ENCODE peak calls at places on chromosomes 7 and 10, in nine cellular contexts. M is adrenal gland, I is right lobe of liver, X is thoracic aorta, V is HCT116, C is upper lobe of left lung, D is cardiac muscle cell, H is Panc1, R is A549. G is an unnamed sample. For H3K4me1, the result is how much of the 10 kb centered on the place peaks cover.

GRCh38 chr10:34205452-34205851 is 609.6 kb downstream of the PARD3 start:
- DNase-seq in C (no peak), R (no peak), X (no peak), V (no peak), H (no peak), M (no peak), D (no peak), I (no peak), G (no peak)

GRCh38 chr10:132667613-132668394 is 118.1 kb downstream of the NKX6-2 start:
- DNase-seq in I (no peak), H (no peak), M (no peak), D (no peak), C (peak), V (no peak), X (no peak), R (peak), G (peak)

GRCh38 chr7:7274782-7275181 is 92.4 kb downstream of the C1GALT1 start:
- DNase-seq in V (no peak), I (no peak), X (no peak), M (no peak), C (no peak), H (no peak), D (no peak), R (no peak), G (no peak)

GRCh38 chr7:28405662-28406061 is 6.7 kb upstream of the CREB5 start:
- DNase-seq in C (no peak), H (no peak), M (no peak), R (no peak), V (no peak), I (no peak), D (no peak), X (peak), G (no peak)

GRCh38 chr10:3782456-3783312 is 2.3 kb downstream of the KLF6 start:
- DNase-seq in M (peak), V (no peak), C (no peak), D (peak), R (no peak), X (no peak), I (no peak), H (peak), G (no peak)

GRCh38 chr7:137001041-137001440 is 132.6 kb downstream of the CHRM2 start:
- DNase-seq in C (no peak), X (no peak), H (no peak), V (no peak), D (no peak), R (no peak), M (no peak), I (no peak), G (no peak)

GRCh38 chr7:75958802-75959543 is 35.4 kb downstream of the TMEM120A start:
- DNase-seq in I (no peak), M (no peak), V (no peak), C (no peak), D (no peak), R (no peak), X (no peak), H (no peak), G (no peak)

GRCh38 chr10:133419211-133419950 is 5.0 kb downstream of the SPRN start:
- DNase-seq in X (no peak), I (peak), C (peak), R (no peak), H (no peak), V (no peak), D (no peak), M (peak), G (peak)

GRCh38 chr7:5528815-5529442 is 105.3 kb upstream of the TNRC18 start:
- DNase-seq in V (no peak), H (no peak), D (no peak), R (no peak), C (no peak), X (no peak), I (no peak), M (no peak), G (no peak)

GRCh38 chr7:141674201-141674671 is 27.7 kb downstream of the DENND11 start:
- DNase-seq in M (no peak), V (no peak), C (no peak), I (no peak), X (no peak), D (no peak), R (no peak), H (no peak), G (no peak)

GRCh38 chr10:78623577-78624215 is 445.1 kb upstream of the ZMIZ1 start:
- DNase-seq in V (peak), I (no peak), X (no peak), D (peak), H (peak), M (peak), R (peak), C (no peak), G (no peak)

GRCh38 chr7:138602456-138602855 is 98.7 kb downstream of the SVOPL start:
- DNase-seq in V (no peak), I (no peak), M (no peak), X (no peak), H (no peak), R (no peak), D (no peak), C (no peak), G (no peak)

GRCh38 chr7:12719978-12720377 is 32.5 kb downstream of the ARL4A start:
- DNase-seq in H (no peak), R (no peak), I (no peak), V (no peak), D (no peak), C (no peak), X (no peak), M (no peak), G (no peak)

GRCh38 chr10:88064608-88065383 is 201.4 kb downstream of the PTEN start:
- DNase-seq in D (no peak), R (no peak), H (no peak), X (peak), I (peak), M (peak), V (no peak), C (no peak), G (no peak)

GRCh38 chr7:143490719-143491306 is 13.1 kb downstream of the TAS2R41 start:
- DNase-seq in X (no peak), I (no peak), C (no peak), D (peak), M (no peak), V (no peak), R (no peak), H (peak), G (no peak)

GRCh38 chr10:38979535-38979934 is 885.4 kb downstream of the ZNF37A start:
- DNase-seq in X (no peak), R (no peak), C (peak), M (no peak), D (no peak), V (no peak), H (no peak), I (peak), G (no peak)

GRCh38 chr10:65183236-65183635 is 1662.0 kb downstream of the REEP3 start:
- DNase-seq in V (no peak), D (no peak), H (no peak), I (no peak), M (no peak), R (no peak), X (no peak), C (no peak), G (no peak)

GRCh38 chr10:64518456-64518855 is 997.3 kb downstream of the REEP3 start:
- DNase-seq in H (no peak), R (no peak), M (no peak), C (no peak), D (no peak), I (no peak), X (no peak), V (no peak), G (no peak)

GRCh38 chr10:58137813-58138212 is 129.9 kb downstream of the IPMK start:
- DNase-seq in I (no peak), D (no peak), R (no peak), X (no peak), H (no peak), C (no peak), V (no peak), M (no peak), G (no peak)

GRCh38 chr7:155825346-155825745 is 13.1 kb upstream of the SHH start:
- DNase-seq in I (no peak), D (no peak), V (no peak), X (no peak), M (no peak), C (no peak), H (no peak), R (no peak), G (no peak)

GRCh38 chr10:74640134-74640533 is 186.3 kb upstream of the KAT6B start:
- DNase-seq in X (no peak), C (no peak), R (no peak), M (no peak), D (no peak), V (no peak), H (no peak), I (no peak), G (no peak)

GRCh38 chr10:14220026-14220425 is 110.7 kb downstream of the FRMD4A start:
- DNase-seq in V (no peak), R (no peak), H (no peak), X (no peak), M (no peak), I (no peak), D (no peak), C (no peak), G (no peak)

GRCh38 chr7:110645616-110646015 is 445.3 kb upstream of the LRRN3 start:
- DNase-seq in D (no peak), R (no peak), M (no peak), C (no peak), X (no peak), V (no peak), I (no peak), H (no peak), G (no peak)

GRCh38 chr10:62048919-62049636 is 147.6 kb downstream of the ARID5B start:
- DNase-seq in H (peak), I (peak), V (no peak), D (peak), C (no peak), M (peak), X (peak), R (peak), G (peak)

GRCh38 chr7:71311576-71311975 is 179.6 kb downstream of the GALNT17 start:
- DNase-seq in H (no peak), M (no peak), C (no peak), X (no peak), D (no peak), I (no peak), V (no peak), R (no peak), G (no peak)

GRCh38 chr10:80552151-80552646 is 14.5 kb downstream of the SH2D4B start:
- DNase-seq in R (no peak), C (no peak), X (no peak), M (no peak), D (peak), I (peak), H (no peak), V (no peak), G (no peak)

GRCh38 chr7:154503962-154504550 is 451.9 kb downstream of the DPP6 start:
- DNase-seq in C (no peak), D (peak), X (no peak), V (peak), H (peak), I (no peak), M (no peak), R (peak), G (no peak)

GRCh38 chr10:113612154-113612553 is 51.7 kb downstream of the NRAP start:
- DNase-seq in C (no peak), I (no peak), M (no peak), V (no peak), R (no peak), D (no peak), H (no peak), X (no peak), G (no peak)

GRCh38 chr7:118473271-118473670 is 248.8 kb downstream of the ANKRD7 start:
- DNase-seq in X (no peak), V (no peak), R (no peak), I (no peak), M (no peak), C (no peak), D (no peak), H (no peak), G (no peak)

GRCh38 chr7:17441557-17441956 is 143.1 kb downstream of the AHR start:
- DNase-seq in C (no peak), V (no peak), X (no peak), R (no peak), D (no peak), I (no peak), H (no peak), M (no peak), G (no peak)

DNA sequence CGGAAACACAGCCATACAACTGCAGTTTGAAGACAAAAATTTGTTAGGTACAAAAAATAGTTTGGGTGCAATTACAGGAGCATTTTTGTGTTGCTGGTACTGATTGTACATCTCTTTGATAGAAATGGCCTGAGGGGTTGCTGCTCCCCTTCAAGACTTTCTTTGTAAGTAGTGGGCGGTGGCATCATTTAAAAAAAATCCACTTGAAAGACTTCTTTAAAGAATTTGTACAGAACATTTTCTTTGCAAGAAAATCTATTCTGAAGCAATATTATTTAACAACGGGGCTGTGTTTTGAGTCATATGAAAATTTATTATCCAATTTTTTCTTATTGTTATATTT is 144.1 kb upstream of the CAV2 start:
- DNase-seq in X (no peak), R (no peak), H (no peak), I (no peak), V (no peak), D (no peak), M (no peak), C (no peak), G (no peak)
- H3K27ac ChIP-seq in X (peak), R (peak), H (peak), I (peak), V (peak), D (peak), M (no peak), C (peak), G (peak)

GRCh38 chr7:2823124-2823523 is 21.0 kb downstream of the GNA12 start:
- DNase-seq in V (no peak), H (no peak), M (peak), I (no peak), X (no peak), R (no peak), C (no peak), D (peak), G (no peak)

GRCh38 chr7:2824678-2825461 is 19.2 kb downstream of the GNA12 start:
- DNase-seq in R (no peak), D (no peak), C (no peak), H (no peak), M (peak), X (no peak), V (no peak), I (no peak), G (no peak)

GRCh38 chr7:2825595-2826227 is 18.4 kb downstream of the GNA12 start:
- DNase-seq in H (no peak), R (no peak), C (no peak), X (no peak), M (peak), D (no peak), V (no peak), I (no peak), G (no peak)

GRCh38 chr7:2821842-2822507 is 22.1 kb downstream of the GNA12 start:
- DNase-seq in X (no peak), H (no peak), D (no peak), R (no peak), I (no peak), C (no peak), M (peak), V (no peak), G (peak)

DNA sequence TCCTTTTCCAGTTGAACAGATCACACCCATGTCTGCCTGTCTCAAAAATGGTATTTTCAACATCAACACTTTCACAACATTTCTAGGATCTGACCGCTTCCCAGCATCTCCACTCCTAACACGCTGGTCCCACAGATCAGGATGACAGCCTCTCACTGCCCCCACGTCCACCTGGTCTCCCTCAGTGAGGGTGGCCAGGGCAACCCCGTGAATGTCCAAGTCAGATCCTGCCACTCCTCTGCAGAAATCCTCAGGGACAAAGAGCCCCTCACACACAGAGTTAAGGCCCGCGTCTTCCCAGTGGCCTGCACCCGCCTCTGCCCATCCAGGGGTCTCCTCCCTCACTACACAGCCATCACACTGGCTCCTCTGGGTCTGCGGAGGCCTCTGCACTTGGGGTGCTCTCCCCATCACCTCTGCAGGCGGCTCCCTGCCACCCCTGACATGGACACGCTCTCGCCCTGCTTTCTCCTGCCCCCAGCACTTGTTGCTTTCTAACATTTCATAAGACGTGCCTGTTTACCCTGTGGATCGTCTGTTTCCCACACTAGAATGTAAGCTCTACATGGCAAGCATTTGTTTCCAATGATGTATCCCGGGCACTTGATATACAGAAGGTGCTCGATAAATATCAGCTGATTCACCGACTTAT is 20.0 kb downstream of the GNA12 start:
- DNase-seq in H (no peak), D (no peak), M (peak), V (no peak), R (no peak), I (no peak), C (peak), X (no peak), G (no peak)
- H3K4me1 ChIP-seq in H (half or more), D (half or more), M (under half), V (under half), R (under half), I (under half), C (half or more), X (under half), G (under half)

DNA sequence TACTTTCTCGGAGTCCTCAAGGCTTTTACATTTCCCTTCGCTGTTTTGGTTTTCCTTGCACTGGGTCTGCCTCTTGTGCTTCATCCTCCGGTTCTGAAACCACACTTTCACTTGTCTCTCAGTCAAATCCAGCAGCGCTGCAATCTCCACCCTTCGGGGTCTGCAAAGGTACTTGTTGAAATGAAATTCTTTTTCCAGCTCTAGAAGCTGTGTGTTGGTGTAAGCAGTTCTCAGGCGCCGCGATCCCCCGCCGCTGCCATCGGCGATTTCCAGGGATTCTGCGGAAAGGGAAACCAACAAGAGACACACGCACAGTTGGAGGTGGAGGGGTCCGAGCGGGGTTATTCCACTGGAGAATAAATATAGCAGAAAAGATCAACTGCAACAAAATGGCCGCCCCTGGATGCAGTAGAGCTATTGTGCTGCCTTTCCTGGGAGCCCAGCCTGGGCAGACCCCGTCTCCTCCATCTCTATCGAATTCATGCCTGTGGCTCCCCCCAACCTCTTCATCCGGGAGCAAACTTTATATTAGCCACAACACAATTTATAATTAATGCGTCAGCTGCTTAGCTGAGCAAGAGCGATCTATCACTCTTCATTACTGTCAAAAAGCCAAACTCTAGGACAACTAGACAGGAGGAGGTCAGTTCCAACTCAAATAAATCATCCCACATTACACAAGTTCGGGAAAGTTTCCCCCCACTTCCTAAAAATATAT is 1.1 kb downstream of the HOXA2 start:
- DNase-seq in X (no peak), H (no peak), I (no peak), C (peak), R (no peak), D (no peak), M (peak), V (no peak), G (no peak)
- H3K4me3 ChIP-seq in X (peak), H (peak), I (no peak), C (peak), R (no peak), D (no peak), M (peak), V (no peak), G (no peak)

GRCh38 chr10:124420254-124420653 is 1.5 kb upstream of the OAT start:
- DNase-seq in R (no peak), M (no peak), D (no peak), X (no peak), I (no peak), V (no peak), C (no peak), H (no peak), G (no peak)

GRCh38 chr10:124416733-124417132 is 2.0 kb downstream of the OAT start:
- DNase-seq in H (no peak), M (peak), D (no peak), C (no peak), I (no peak), V (no peak), R (no peak), X (no peak), G (no peak)

GRCh38 chr10:124417846-124418725 is 637 bp downstream of the OAT start:
- DNase-seq in I (peak), V (no peak), R (peak), X (no peak), C (peak), H (no peak), D (peak), M (peak), G (peak)

GRCh38 chr10:124418726-124419501 is at the start of gene OAT:
- DNase-seq in V (peak), R (peak), M (peak), C (peak), I (peak), H (peak), D (peak), X (peak), G (peak)

GRCh38 chr10:124419635-124420034 is 912 bp upstream of the OAT start:
- DNase-seq in M (peak), D (no peak), I (no peak), H (no peak), X (no peak), R (no peak), V (no peak), C (peak), G (no peak)
- H3K27ac ChIP-seq in M (no peak), D (no peak), I (no peak), H (peak), X (no peak), R (no peak), V (peak), C (no peak), G (no peak)

GRCh38 chr7:130897515-130898419 is 163.8 kb upstream of the KLF14 start:
- DNase-seq in M (no peak), D (no peak), V (no peak), C (peak), H (no peak), R (no peak), X (no peak), I (no peak), G (no peak)

GRCh38 chr7:130899638-130900401 is 165.8 kb upstream of the KLF14 start:
- DNase-seq in I (peak), R (no peak), V (no peak), X (no peak), M (no peak), C (no peak), H (peak), D (no peak), G (no peak)

GRCh38 chr7:130900471-130901076 is 166.6 kb upstream of the KLF14 start:
- DNase-seq in D (no peak), H (peak), M (no peak), R (no peak), X (no peak), V (no peak), C (no peak), I (no peak), G (no peak)

GRCh38 chr7:130896898-130897514 is 163.0 kb upstream of the KLF14 start:
- DNase-seq in R (peak), M (peak), H (no peak), V (peak), X (no peak), D (peak), I (peak), C (peak), G (no peak)

DNA sequence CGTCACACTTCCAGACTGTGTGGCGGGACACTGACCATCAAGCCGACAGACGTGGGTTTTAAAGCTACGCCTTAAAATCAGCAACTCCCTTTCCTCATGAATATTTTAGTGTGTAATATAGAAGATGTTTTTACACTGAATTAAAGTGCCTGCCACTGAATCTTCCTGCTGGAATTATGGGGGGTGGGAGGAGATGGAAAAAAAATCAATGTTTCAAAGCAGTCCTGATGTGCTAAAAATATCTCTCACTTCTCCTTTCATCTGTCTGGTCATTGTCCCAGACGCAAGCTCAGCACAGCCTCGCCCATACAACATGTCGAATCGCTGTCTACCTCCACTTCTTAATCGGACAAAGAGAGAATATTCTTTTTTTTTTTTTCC is 165.1 kb upstream of the KLF14 start:
- DNase-seq in V (no peak), X (no peak), M (no peak), C (no peak), H (no peak), R (no peak), D (no peak), I (no peak), G (no peak)
- H3K4me1 ChIP-seq in V (half or more), X (under half), M (under half), C (half or more), H (half or more), R (half or more), D (under half), I (half or more), G (half or more)

GRCh38 chr10:100713859-100714565 is 31.4 kb upstream of the PAX2 start:
- DNase-seq in H (no peak), X (no peak), I (no peak), D (no peak), C (peak), V (no peak), R (no peak), M (no peak), G (no peak)
- H3K4me3 ChIP-seq in H (peak), X (no peak), I (no peak), D (peak), C (no peak), V (no peak), R (peak), M (no peak), G (no peak)

G was measured in RWPE2.